ENCODE peak calls at places on chromosomes 16 and 17, in nine cellular contexts. Z is GM23248; L is GM12865; D is NCI-H510A treated with DMSO at 0.1 percent for 48 hours; E is CD8-positive, alpha-beta memory T cell; X is Calu3; Q is stimulated activated CD8-positive, alpha-beta memory T cell treated with anti-CD3 and anti-CD28 coated beads, Interleukin-7, amount 100 ng/mL, for 24 hours; M is endodermal cell; I is cardiac muscle cell. B is an unnamed sample.
A peak's percentile ranks its signal among the peaks of the same experiment; 100 is the strongest.

GRCh38 chr16:50407351-50407750 is 38.6 kb upstream of the BRD7 start:
- DNase-seq in D (no peak), I (no peak), E (no peak), Q (no peak), M (peak; percentile 81), Z (no peak), X (no peak), L (no peak), B (no peak)

GRCh38 chr17:9788582-9788981 is 2.8 kb downstream of the DHRS7C start:
- DNase-seq in Q (no peak), D (no peak), X (no peak), Z (no peak), I (no peak), E (no peak), L (no peak), M (no peak), B (no peak)

GRCh38 chr17:73291260-73291801 is 20.5 kb downstream of the CDC42EP4 start:
- DNase-seq in D (no peak), E (no peak), X (peak; percentile 86), M (no peak), Q (no peak), I (no peak), L (peak; percentile 90), Z (peak; percentile 97), B (no peak)

GRCh38 chr16:11297492-11298142 is 16.5 kb upstream of the PRM1 start:
- DNase-seq in X (peak; percentile 81), L (peak; percentile 93), Z (peak; percentile 65), Q (peak; percentile 26), I (peak; percentile 69), D (peak; percentile 47), M (peak; percentile 82), E (peak; percentile 74), B (no peak)

GRCh38 chr17:66784621-66785364 is 50.1 kb upstream of the CACNG5 start:
- DNase-seq in D (no peak), Z (no peak), X (no peak), I (no peak), E (no peak), Q (no peak), L (no peak), M (peak; percentile 47), B (no peak)

GRCh38 chr17:5281814-5282638 is at the start of gene RABEP1:
- DNase-seq in Q (peak; percentile 86), X (peak; percentile 90), L (peak; percentile 97), Z (peak; percentile 93), E (peak; percentile 93), D (peak; percentile 86), M (peak; percentile 99), I (peak; percentile 93), B (peak; percentile 77)

GRCh38 chr16:75239463-75240122 is 11.8 kb downstream of the BCAR1 start:
- DNase-seq in Z (no peak), M (no peak), Q (no peak), D (no peak), X (no peak), L (no peak), E (no peak), I (no peak), B (no peak)

GRCh38 chr16:25126820-25127232 is 15.3 kb downstream of the LCMT1 start:
- DNase-seq in Z (peak; percentile 88), D (peak; percentile 74), L (peak; percentile 29), I (peak; percentile 51), M (no peak), Q (no peak), E (peak; percentile 15), X (peak; percentile 73), B (no peak)

GRCh38 chr17:47895856-47896671 is at the start of gene SP2:
- DNase-seq in E (peak; percentile 100), Q (peak; percentile 95), M (peak; percentile 100), D (peak; percentile 100), X (peak; percentile 100), Z (peak; percentile 99), I (peak; percentile 99), L (peak; percentile 100), B (peak; percentile 99)